ENCODE peak calls at places on chromosomes 16 and 17, in ten cellular contexts. M, Q, N, W, I, H, T, B, V and X are unnamed samples.

GRCh38 chr17:9223531-9223930 is 202.2 kb downstream of the NTN1 start:
- DNase-seq in M (no peak), Q (no peak), N (no peak), W (peak), I (no peak), H (no peak), T (no peak), B (no peak), V (no peak), X (no peak)

GRCh38 chr17:49690256-49690655 is 12.4 kb upstream of the SPOP start:
- DNase-seq in M (no peak), Q (no peak), N (no peak), W (no peak), I (no peak), H (no peak), T (no peak), B (no peak), V (no peak), X (no peak)

GRCh38 chr17:41024702-41025101 is 2.3 kb downstream of the KRTAP1-5 start:
- DNase-seq in M (no peak), Q (no peak), N (no peak), W (no peak), I (no peak), H (no peak), T (no peak), B (no peak), V (no peak), X (no peak)

GRCh38 chr16:20937736-20938135 is 37.2 kb downstream of the LYRM1 start:
- DNase-seq in M (no peak), Q (no peak), N (no peak), W (no peak), I (no peak), H (no peak), T (no peak), B (no peak), V (no peak), X (no peak)

GRCh38 chr16:4663756-4664465 is 29.5 kb upstream of the NUDT16L1 start:
- DNase-seq in M (peak), Q (no peak), N (no peak), W (peak), I (no peak), H (no peak), T (no peak), B (no peak), V (peak), X (no peak)

GRCh38 chr16:81831722-81832126 is 52.6 kb downstream of the PLCG2 start:
- DNase-seq in M (peak), Q (no peak), N (no peak), W (peak), I (no peak), H (no peak), T (no peak), B (no peak), V (peak), X (no peak)

GRCh38 chr17:32757963-32758362 is 119.0 kb downstream of the MYO1D start:
- DNase-seq in M (no peak), Q (no peak), N (no peak), W (no peak), I (no peak), H (no peak), T (no peak), B (no peak), V (peak), X (no peak)

GRCh38 chr16:57667526-57668258 is 414 bp upstream of the ADGRG3 start:
- DNase-seq in M (no peak), Q (no peak), N (peak), W (peak), I (no peak), H (no peak), T (no peak), B (peak), V (peak), X (no peak)

GRCh38 chr17:75365009-75365930 is 40.2 kb downstream of the GRB2 start:
- DNase-seq in M (no peak), Q (no peak), N (peak), W (no peak), I (no peak), H (no peak), T (no peak), B (no peak), V (peak), X (no peak)

GRCh38 chr17:14688134-14688533 is 387.3 kb downstream of the HS3ST3B1 start:
- DNase-seq in M (no peak), Q (no peak), N (no peak), W (no peak), I (no peak), H (no peak), T (no peak), B (no peak), V (no peak), X (no peak)

GRCh38 chr16:3652373-3653037 is 2.0 kb upstream of the DNASE1 start:
- DNase-seq in M (no peak), Q (no peak), N (peak), W (peak), I (no peak), H (no peak), T (peak), B (no peak), V (no peak), X (no peak)

GRCh38 chr17:75876190-75876937 is 2.0 kb downstream of the TRIM47 start:
- DNase-seq in M (no peak), Q (peak), N (peak), W (peak), I (no peak), H (peak), T (no peak), B (no peak), V (peak), X (peak)

GRCh38 chr16:21628772-21629171 is 23.6 kb downstream of the IGSF6 start:
- DNase-seq in M (no peak), Q (no peak), N (no peak), W (no peak), I (no peak), H (no peak), T (no peak), B (peak), V (peak), X (no peak)

GRCh38 chr16:68234188-68235104 is 1.5 kb downstream of the ESRP2 start:
- DNase-seq in M (no peak), Q (no peak), N (no peak), W (no peak), I (no peak), H (peak), T (no peak), B (no peak), V (peak), X (no peak)

GRCh38 chr17:37089998-37090397 is 141.2 kb downstream of the AATF start:
- DNase-seq in M (no peak), Q (peak), N (no peak), W (no peak), I (no peak), H (no peak), T (no peak), B (no peak), V (no peak), X (no peak)

GRCh38 chr16:27232875-27233605 is 29.7 kb downstream of the KDM8 start:
- DNase-seq in M (no peak), Q (no peak), N (no peak), W (peak), I (no peak), H (no peak), T (no peak), B (no peak), V (no peak), X (no peak)

GRCh38 chr17:80751460-80752368 is 207.1 kb downstream of the RPTOR start:
- DNase-seq in M (no peak), Q (no peak), N (no peak), W (no peak), I (no peak), H (no peak), T (peak), B (peak), V (no peak), X (no peak)

GRCh38 chr17:39104046-39104445 is 47.4 kb downstream of the PLXDC1 start:
- DNase-seq in M (no peak), Q (no peak), N (no peak), W (no peak), I (no peak), H (no peak), T (no peak), B (no peak), V (no peak), X (no peak)

GRCh38 chr17:50831430-50832064 is 3.8 kb upstream of the WFIKKN2 start:
- DNase-seq in M (no peak), Q (no peak), N (no peak), W (no peak), I (no peak), H (no peak), T (no peak), B (no peak), V (no peak), X (no peak)

GRCh38 chr16:51313204-51313603 is 162.1 kb upstream of the SALL1 start:
- DNase-seq in M (no peak), Q (no peak), N (no peak), W (no peak), I (no peak), H (no peak), T (no peak), B (no peak), V (no peak), X (no peak)

GRCh38 chr16:87931504-87931903 is 4.8 kb downstream of the CA5A start:
- DNase-seq in M (no peak), Q (no peak), N (peak), W (no peak), I (no peak), H (no peak), T (no peak), B (no peak), V (no peak), X (no peak)

GRCh38 chr16:19874026-19874425 is 10.6 kb downstream of the GPRC5B start:
- DNase-seq in M (no peak), Q (no peak), N (no peak), W (no peak), I (no peak), H (no peak), T (no peak), B (no peak), V (no peak), X (no peak)

GRCh38 chr16:9791566-9791965 is 390.7 kb downstream of the GRIN2A start:
- DNase-seq in M (no peak), Q (no peak), N (no peak), W (no peak), I (no peak), H (no peak), T (no peak), B (no peak), V (no peak), X (no peak)

GRCh38 chr16:19884021-19884485 is 595 bp downstream of the GPRC5B start:
- DNase-seq in M (peak), Q (no peak), N (peak), W (peak), I (no peak), H (no peak), T (no peak), B (no peak), V (peak), X (no peak)

GRCh38 chr16:23863511-23864422 is 28.0 kb downstream of the PRKCB start:
- DNase-seq in M (no peak), Q (no peak), N (no peak), W (no peak), I (no peak), H (no peak), T (no peak), B (no peak), V (no peak), X (no peak)

GRCh38 chr17:27544350-27545131 is 86.4 kb upstream of the LGALS9 start:
- DNase-seq in M (no peak), Q (no peak), N (no peak), W (peak), I (no peak), H (no peak), T (no peak), B (no peak), V (no peak), X (no peak)

GRCh38 chr17:67157732-67158639 is 87.0 kb downstream of the HELZ start:
- DNase-seq in M (no peak), Q (no peak), N (peak), W (no peak), I (no peak), H (peak), T (no peak), B (peak), V (peak), X (peak)

GRCh38 chr17:63966646-63967265 is 6.0 kb downstream of the SCN4A start:
- DNase-seq in M (no peak), Q (no peak), N (no peak), W (no peak), I (no peak), H (no peak), T (no peak), B (no peak), V (no peak), X (no peak)

GRCh38 chr17:29572691-29573557 is 4.4 kb downstream of the TP53I13 start:
- DNase-seq in M (peak), Q (peak), N (peak), W (peak), I (peak), H (no peak), T (peak), B (peak), V (peak), X (no peak)

GRCh38 chr17:7842380-7842949 is 8.4 kb downstream of the KDM6B start:
- DNase-seq in M (peak), Q (peak), N (no peak), W (peak), I (no peak), H (peak), T (peak), B (peak), V (peak), X (peak)

GRCh38 chr17:48104440-48104839 is 3.1 kb upstream of the SNX11 start:
- DNase-seq in M (no peak), Q (no peak), N (no peak), W (peak), I (no peak), H (no peak), T (no peak), B (no peak), V (no peak), X (no peak)

GRCh38 chr16:85687651-85688471 is 893 bp downstream of the GINS2 start:
- DNase-seq in M (no peak), Q (no peak), N (no peak), W (peak), I (no peak), H (no peak), T (no peak), B (no peak), V (no peak), X (no peak)

GRCh38 chr17:7676533-7676932 is 10.8 kb downstream of the TP53 start:
- DNase-seq in M (no peak), Q (no peak), N (no peak), W (no peak), I (no peak), H (no peak), T (no peak), B (no peak), V (no peak), X (no peak)

GRCh38 chr17:72516772-72517399 is 396.1 kb downstream of the SOX9 start:
- DNase-seq in M (peak), Q (no peak), N (no peak), W (no peak), I (no peak), H (no peak), T (no peak), B (no peak), V (peak), X (no peak)

GRCh38 chr16:88469615-88470395 is 16.7 kb downstream of the ZFPM1 start:
- DNase-seq in M (no peak), Q (peak), N (no peak), W (no peak), I (no peak), H (no peak), T (no peak), B (no peak), V (no peak), X (no peak)

GRCh38 chr17:77708049-77708448 is 250.5 kb upstream of the TNRC6C start:
- DNase-seq in M (no peak), Q (no peak), N (no peak), W (no peak), I (no peak), H (no peak), T (peak), B (no peak), V (no peak), X (no peak)

GRCh38 chr16:14302399-14303181 is 231.5 kb downstream of the MRTFB start:
- DNase-seq in M (no peak), Q (no peak), N (peak), W (peak), I (no peak), H (no peak), T (peak), B (no peak), V (peak), X (peak)

GRCh38 chr16:15946257-15947044 is 3.0 kb upstream of the ABCC1 start:
- DNase-seq in M (no peak), Q (no peak), N (no peak), W (peak), I (no peak), H (peak), T (peak), B (peak), V (peak), X (no peak)

GRCh38 chr17:68516732-68517131 is 4.5 kb downstream of the PRKAR1A start:
- DNase-seq in M (no peak), Q (no peak), N (no peak), W (no peak), I (no peak), H (no peak), T (no peak), B (no peak), V (no peak), X (no peak)

GRCh38 chr17:39822051-39822450 is 42.1 kb downstream of the IKZF3 start:
- DNase-seq in M (no peak), Q (no peak), N (no peak), W (no peak), I (no peak), H (no peak), T (no peak), B (no peak), V (peak), X (no peak)